ENCODE peak calls at places on chromosomes 13 and 19, in seven cellular contexts. B, Z, N, R, Q, K and E are unnamed samples.

GRCh38 chr13:112645327-112645914 is 44.4 kb upstream of the ATP11A start:
- DNase-seq in B (no peak), Z (no peak), N (no peak), R (no peak), Q (no peak), K (no peak), E (no peak)

GRCh38 chr13:24651718-24652345 is 28.4 kb upstream of the ATP12A start:
- DNase-seq in B (no peak), Z (no peak), N (no peak), R (no peak), Q (no peak), K (peak), E (no peak)

GRCh38 chr13:36344886-36345437 is 1.2 kb downstream of the SPART start:
- DNase-seq in B (no peak), Z (peak), N (no peak), R (no peak), Q (no peak), K (peak), E (no peak)

GRCh38 chr13:52695856-52696255 is 43.2 kb downstream of the SUGT1 start:
- DNase-seq in B (peak), Z (peak), N (no peak), R (no peak), Q (no peak), K (no peak), E (peak)

GRCh38 chr19:16257509-16258002 is 59.8 kb downstream of the AP1M1 start:
- DNase-seq in B (no peak), Z (no peak), N (no peak), R (no peak), Q (no peak), K (no peak), E (no peak)

GRCh38 chr19:45478454-45479238 is 10.8 kb downstream of the FOSB start:
- DNase-seq in B (peak), Z (peak), N (peak), R (peak), Q (peak), K (peak), E (peak)

GRCh38 chr13:96481482-96481881 is 391.6 kb downstream of the HS6ST3 start:
- DNase-seq in B (no peak), Z (no peak), N (no peak), R (no peak), Q (no peak), K (no peak), E (no peak)

GRCh38 chr13:111204438-111205177 is 89.5 kb downstream of the ARHGEF7 start:
- DNase-seq in B (peak), Z (peak), N (no peak), R (no peak), Q (peak), K (no peak), E (no peak)

GRCh38 chr19:39949026-39949747 is 14.8 kb upstream of the FCGBP start:
- DNase-seq in B (no peak), Z (no peak), N (no peak), R (peak), Q (no peak), K (no peak), E (no peak)

GRCh38 chr19:38647966-38648788 is 728 bp downstream of the ACTN4 start:
- DNase-seq in B (no peak), Z (no peak), N (no peak), R (no peak), Q (no peak), K (peak), E (no peak)

GRCh38 chr19:15120135-15121026 is 13.2 kb downstream of the SYDE1 start:
- DNase-seq in B (no peak), Z (no peak), N (no peak), R (no peak), Q (no peak), K (no peak), E (no peak)

GRCh38 chr19:44072543-44073401 is 813 bp downstream of the ZNF284 start:
- DNase-seq in B (no peak), Z (peak), N (no peak), R (no peak), Q (no peak), K (peak), E (peak)

GRCh38 chr13:67283602-67284001 is 53.5 kb upstream of the PCDH9 start:
- DNase-seq in B (no peak), Z (peak), N (no peak), R (no peak), Q (no peak), K (no peak), E (no peak)

GRCh38 chr19:49073514-49074378 is 1.2 kb upstream of the KCNA7 start:
- DNase-seq in B (no peak), Z (no peak), N (no peak), R (no peak), Q (no peak), K (no peak), E (no peak)

GRCh38 chr19:13689050-13689449 is 75.3 kb upstream of the MRI1 start:
- DNase-seq in B (no peak), Z (peak), N (no peak), R (no peak), Q (no peak), K (peak), E (no peak)

GRCh38 chr13:34347784-34348573 is 530.0 kb downstream of the RFC3 start:
- DNase-seq in B (no peak), Z (peak), N (no peak), R (no peak), Q (no peak), K (peak), E (no peak)

GRCh38 chr13:110244096-110244830 is 62.7 kb downstream of the COL4A1 start:
- DNase-seq in B (no peak), Z (no peak), N (no peak), R (no peak), Q (no peak), K (no peak), E (no peak)

GRCh38 chr19:10037367-10037766 is 24.1 kb downstream of the RDH8 start:
- DNase-seq in B (no peak), Z (no peak), N (no peak), R (no peak), Q (no peak), K (peak), E (no peak)

GRCh38 chr19:54316746-54317107 is 3.8 kb upstream of the LILRA5 start:
- DNase-seq in B (no peak), Z (no peak), N (peak), R (no peak), Q (no peak), K (no peak), E (no peak)

GRCh38 chr13:32019612-32020233 is 11.9 kb upstream of the FRY start:
- DNase-seq in B (peak), Z (peak), N (no peak), R (no peak), Q (no peak), K (peak), E (peak)

GRCh38 chr19:10726268-10726667 is 8.4 kb downstream of the DNM2 start:
- DNase-seq in B (no peak), Z (no peak), N (no peak), R (no peak), Q (no peak), K (no peak), E (no peak)

GRCh38 chr13:59533561-59534337 is 630.0 kb downstream of the DIAPH3 start:
- DNase-seq in B (no peak), Z (peak), N (no peak), R (no peak), Q (no peak), K (no peak), E (no peak)

GRCh38 chr19:19627716-19628498 is at the start of gene LPAR2:
- DNase-seq in B (no peak), Z (no peak), N (no peak), R (peak), Q (no peak), K (peak), E (peak)

GRCh38 chr19:18157465-18158063 is 4.6 kb downstream of the PIK3R2 start:
- DNase-seq in B (no peak), Z (no peak), N (no peak), R (no peak), Q (no peak), K (no peak), E (no peak)

GRCh38 chr13:108897955-108898354 is 268.5 kb downstream of the MYO16 start:
- DNase-seq in B (no peak), Z (peak), N (no peak), R (no peak), Q (no peak), K (no peak), E (no peak)

GRCh38 chr13:108895220-108895704 is 265.9 kb downstream of the MYO16 start:
- DNase-seq in B (no peak), Z (peak), N (no peak), R (no peak), Q (no peak), K (peak), E (no peak)
- TF ChIP-seq CTCF in B (peak), Z (peak), N (peak), R (peak), Q (peak), K (peak), E (peak)

GRCh38 chr19:5309438-5310204 is 31.0 kb downstream of the PTPRS start:
- DNase-seq in B (no peak), Z (no peak), N (no peak), R (no peak), Q (no peak), K (no peak), E (no peak)
- TF ChIP-seq CTCF in B (peak), Z (peak), N (no peak), R (no peak), Q (no peak), K (no peak), E (no peak)

GRCh38 chr13:41052441-41052840 is 8.9 kb upstream of the WBP4 start:
- DNase-seq in B (no peak), Z (no peak), N (no peak), R (no peak), Q (no peak), K (no peak), E (no peak)
- TF ChIP-seq CTCF in B (no peak), Z (no peak), N (no peak), R (no peak), Q (no peak), K (no peak), E (no peak)

DNA sequence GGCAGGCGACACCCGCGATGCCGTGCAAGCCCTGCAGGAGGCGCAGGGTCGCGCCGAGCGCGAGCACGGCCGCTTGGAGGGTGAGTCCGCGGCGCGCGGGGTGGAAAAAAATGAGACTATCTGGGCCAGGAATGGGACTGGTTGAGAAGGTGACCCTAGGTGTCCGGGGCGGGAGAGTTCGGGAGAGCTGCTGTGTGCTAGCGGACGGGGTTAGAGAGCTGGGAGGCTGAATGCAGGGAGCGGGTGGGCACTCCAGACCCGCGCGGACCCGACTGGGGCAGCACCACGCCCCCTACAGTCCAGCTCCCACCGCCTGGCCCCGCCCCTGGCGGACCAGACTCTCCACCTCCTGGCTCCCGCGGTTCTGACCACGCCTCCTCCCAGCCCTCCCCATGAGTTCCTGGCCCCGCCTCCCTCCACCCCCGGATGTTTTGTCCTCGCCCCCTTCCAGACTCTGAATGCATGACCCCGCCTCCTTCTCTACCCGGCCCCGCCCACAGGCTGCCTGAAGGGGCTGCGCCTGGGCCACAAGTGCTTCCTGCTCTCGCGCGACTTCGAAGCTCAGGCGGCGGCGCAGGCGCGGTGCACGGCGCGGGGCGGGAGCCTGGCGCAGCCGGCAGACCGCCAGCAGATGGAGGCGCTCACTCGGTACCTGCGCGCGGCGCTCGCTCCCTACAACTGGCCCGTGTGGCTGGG is 1.5 kb downstream of the CLEC11A start:
- DNase-seq in B (peak), Z (peak), N (peak), R (peak), Q (peak), K (peak), E (peak)
- TF ChIP-seq CTCF in B (peak), Z (peak), N (peak), R (peak), Q (peak), K (peak), E (peak)

GRCh38 chr19:8525401-8525684 is 11.4 kb upstream of the ZNF414 start:
- DNase-seq in B (no peak), Z (no peak), N (no peak), R (no peak), Q (no peak), K (no peak), E (no peak)
- TF ChIP-seq CTCF in B (peak), Z (peak), N (no peak), R (no peak), Q (no peak), K (peak), E (no peak)

GRCh38 chr19:5772416-5772815 is 12.1 kb downstream of the PRR22 start:
- DNase-seq in B (no peak), Z (no peak), N (no peak), R (no peak), Q (no peak), K (no peak), E (no peak)
- TF ChIP-seq CTCF in B (no peak), Z (no peak), N (no peak), R (no peak), Q (no peak), K (no peak), E (no peak)

GRCh38 chr13:43514326-43514725 is 272.4 kb downstream of the ENOX1 start:
- DNase-seq in B (no peak), Z (no peak), N (no peak), R (no peak), Q (no peak), K (no peak), E (no peak)

GRCh38 chr13:43511260-43511970 is 275.4 kb downstream of the ENOX1 start:
- DNase-seq in B (no peak), Z (no peak), N (no peak), R (no peak), Q (no peak), K (no peak), E (no peak)

GRCh38 chr13:43520331-43520730 is 266.4 kb downstream of the ENOX1 start:
- DNase-seq in B (no peak), Z (no peak), N (no peak), R (no peak), Q (no peak), K (no peak), E (no peak)

DNA sequence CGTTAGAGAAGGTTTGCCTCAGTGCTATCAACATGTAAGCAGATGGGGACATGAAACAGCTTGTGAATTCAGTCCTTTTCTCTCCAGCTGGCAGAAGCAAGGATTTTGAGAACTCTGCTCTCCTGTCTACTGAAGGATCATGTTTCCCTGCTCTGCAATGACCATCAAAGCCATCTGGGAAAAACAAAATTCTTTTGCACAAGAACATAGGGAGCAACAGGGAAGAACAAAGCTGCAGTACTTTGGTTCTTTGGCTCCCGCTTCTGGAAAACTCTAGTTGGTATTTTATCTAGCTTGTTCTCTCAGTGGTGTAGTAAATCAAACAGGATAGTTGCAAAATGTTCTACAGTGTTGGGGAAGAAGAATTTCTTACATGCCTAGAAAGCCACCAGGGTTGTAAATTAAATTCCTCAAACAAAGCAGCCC is 270.4 kb downstream of the ENOX1 start:
- DNase-seq in B (peak), Z (peak), N (no peak), R (no peak), Q (peak), K (no peak), E (no peak)
- TF ChIP-seq CTCF in B (no peak), Z (peak), N (no peak), R (no peak), Q (no peak), K (no peak), E (no peak)